ENCODE peak calls at places on chromosomes 12 and 14, in four cellular contexts. F is suprapubic skin, H is stomach, W is upper lobe of left lung. Q is an unnamed sample.

GRCh38 chr14:103551338-103551762 is 11.1 kb downstream of the BAG5 start:
- DNase-seq in F (peak; percentile 84), H (no peak), W (peak; percentile 79), Q (no peak)

GRCh38 chr12:93361159-93361919 is 16.4 kb upstream of the NUDT4 start:
- DNase-seq in F (no peak), H (no peak), W (no peak), Q (no peak)

GRCh38 chr12:69972136-69972535 is 147.1 kb downstream of the MYRFL start:
- DNase-seq in F (no peak), H (no peak), W (no peak), Q (no peak)

GRCh38 chr14:88614218-88614907 is 51.5 kb downstream of the ZC3H14 start:
- DNase-seq in F (no peak), H (no peak), W (no peak), Q (no peak)

GRCh38 chr12:27491226-27491625 is 32.8 kb upstream of the PPFIBP1 start:
- DNase-seq in F (no peak), H (no peak), W (no peak), Q (no peak)

GRCh38 chr12:109069307-109070231 is 17.2 kb downstream of the USP30 start:
- DNase-seq in F (no peak), H (no peak), W (peak; percentile 26), Q (no peak)

GRCh38 chr12:30746190-30746589 is 8.6 kb downstream of the CAPRIN2 start:
- DNase-seq in F (no peak), H (no peak), W (no peak), Q (no peak)

GRCh38 chr12:30613119-30613830 is 82.4 kb downstream of the IPO8 start:
- DNase-seq in F (no peak), H (no peak), W (no peak), Q (no peak)

GRCh38 chr14:95386536-95386935 is 66.8 kb upstream of the CLMN start:
- DNase-seq in F (peak; percentile 53), H (no peak), W (no peak), Q (no peak)

GRCh38 chr12:90102957-90103652 is 394.5 kb upstream of the ATP2B1 start:
- DNase-seq in F (no peak), H (no peak), W (no peak), Q (no peak)

GRCh38 chr14:68692916-68693771 is 99.7 kb downstream of the ZFP36L1 start:
- DNase-seq in F (no peak), H (no peak), W (no peak), Q (no peak)

GRCh38 chr12:71538807-71539206 is 99.2 kb downstream of the LGR5 start:
- DNase-seq in F (no peak), H (no peak), W (no peak), Q (no peak)

GRCh38 chr14:105322791-105323556 is 8.4 kb downstream of the PACS2 start:
- DNase-seq in F (no peak), H (no peak), W (peak; percentile 51), Q (no peak)

GRCh38 chr12:111753144-111753881 is 13.4 kb upstream of the ALDH2 start:
- DNase-seq in F (no peak), H (peak; percentile 67), W (peak; percentile 88), Q (no peak)

GRCh38 chr12:65612440-65612839 is 211.8 kb upstream of the HMGA2 start:
- DNase-seq in F (no peak), H (no peak), W (no peak), Q (no peak)

GRCh38 chr12:58314610-58315009 is 373.2 kb downstream of the ATP23 start:
- DNase-seq in F (no peak), H (no peak), W (no peak), Q (no peak)

GRCh38 chr12:116562090-116562489 is 2.9 kb downstream of the MAP1LC3B2 start:
- DNase-seq in F (no peak), H (no peak), W (no peak), Q (no peak)

GRCh38 chr12:42589465-42590323 is at the start of gene PRICKLE1:
- DNase-seq in F (no peak), H (peak; percentile 47), W (peak; percentile 92), Q (no peak)

GRCh38 chr12:111088409-111088808 is 168.0 kb upstream of the MYL2 start:
- DNase-seq in F (no peak), H (no peak), W (no peak), Q (no peak)

GRCh38 chr14:100293497-100294212 is 12.6 kb downstream of the SLC25A29 start:
- DNase-seq in F (peak; percentile 58), H (no peak), W (no peak), Q (no peak)

GRCh38 chr14:95515523-95516517 is 630 bp downstream of the SYNE3 start:
- DNase-seq in F (peak; percentile 90), H (peak; percentile 78), W (peak; percentile 94), Q (no peak)

GRCh38 chr14:75282166-75282547 is 3.5 kb downstream of the FOS start:
- DNase-seq in F (no peak), H (no peak), W (no peak), Q (no peak)

GRCh38 chr14:75978249-75978731 is 3.5 kb downstream of the TGFB3 start:
- DNase-seq in F (no peak), H (peak; percentile 38), W (peak; percentile 63), Q (no peak)

GRCh38 chr14:102749833-102750775 is 27.1 kb upstream of the TRAF3 start:
- DNase-seq in F (no peak), H (no peak), W (peak; percentile 63), Q (no peak)

GRCh38 chr14:74240794-74241610 is 1.8 kb downstream of the VSX2 start:
- DNase-seq in F (no peak), H (no peak), W (peak; percentile 85), Q (no peak)

GRCh38 chr14:74237441-74237840 is 1.8 kb upstream of the VSX2 start:
- DNase-seq in F (no peak), H (no peak), W (no peak), Q (no peak)

GRCh38 chr14:74241611-74242005 is 2.4 kb downstream of the VSX2 start:
- DNase-seq in F (no peak), H (no peak), W (no peak), Q (no peak)

GRCh38 chr14:74239848-74240793 is 872 bp downstream of the VSX2 start:
- DNase-seq in F (no peak), H (no peak), W (peak; percentile 80), Q (no peak)

DNA sequence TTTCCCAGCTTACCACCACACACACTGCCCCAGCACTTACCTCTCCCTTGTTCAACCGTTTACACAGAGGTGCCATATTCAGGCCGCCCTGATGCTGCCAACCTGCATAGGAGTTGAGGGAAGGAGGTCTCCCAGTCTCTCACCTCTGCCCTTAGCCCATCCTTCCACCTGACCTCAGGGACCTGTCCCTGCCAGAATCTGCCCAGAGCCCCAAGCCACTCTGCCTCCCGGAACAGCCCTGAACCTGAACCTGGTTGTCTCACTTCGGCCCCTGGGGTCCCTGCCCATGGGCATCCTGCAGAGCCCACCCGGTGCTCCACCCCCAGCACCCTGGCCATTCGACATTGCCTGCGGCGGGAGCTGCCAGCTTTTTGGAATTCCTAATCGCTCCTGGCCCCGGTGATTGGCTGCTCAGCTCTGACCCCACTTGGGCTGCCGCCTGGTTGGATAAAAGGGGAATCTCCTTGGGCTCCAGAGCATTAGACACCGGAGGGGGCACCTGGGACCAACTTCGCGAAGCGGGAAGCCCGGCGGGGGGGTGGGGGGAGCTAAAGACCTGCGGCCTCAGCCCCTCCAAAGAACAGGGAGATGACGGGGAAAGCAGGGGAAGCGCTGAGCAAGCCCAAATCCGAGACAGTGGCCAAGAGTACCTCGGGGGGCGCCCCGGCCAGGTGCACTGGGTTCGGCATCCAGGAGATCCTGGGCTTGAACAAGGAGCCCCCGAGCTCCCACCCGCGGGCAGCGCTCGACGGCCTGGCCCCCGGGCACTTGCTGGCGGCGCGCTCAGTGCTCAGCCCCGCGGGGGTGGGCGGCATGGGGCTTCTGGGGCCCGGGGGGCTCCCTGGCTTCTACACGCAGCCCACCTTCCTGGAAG is at the start of gene VSX2:
- DNase-seq in F (no peak), H (no peak), W (peak; percentile 76), Q (no peak)
- H3K27me3 ChIP-seq in F (peaks cover 76% of the 10 kb centered on the region), H (peaks cover 67% of the 10 kb centered on the region), W (no peaks in the 10 kb centered on the region), Q (peaks cover 36% of the 10 kb centered on the region)

DNA sequence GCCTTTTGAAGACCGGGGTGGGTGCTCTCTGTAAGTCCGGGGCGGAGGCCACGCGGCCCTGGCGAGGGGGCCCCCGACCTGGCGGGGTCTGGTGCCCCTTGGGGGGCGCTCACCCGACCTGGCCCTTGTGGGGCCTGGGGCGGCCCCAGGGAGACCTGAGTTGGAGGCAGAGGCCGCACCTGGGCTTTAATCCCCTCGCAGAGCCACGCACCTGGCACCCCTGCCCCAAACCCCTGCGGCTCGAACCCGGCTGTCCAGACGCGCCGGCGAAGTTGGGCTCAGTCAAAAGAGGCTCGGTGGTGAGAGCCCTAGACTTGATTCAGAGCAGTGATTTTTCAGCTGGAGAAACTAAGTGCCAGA is 267 bp downstream of the CFAP251 start:
- DNase-seq in F (no peak), H (no peak), W (no peak), Q (no peak)
- H3K4me3 ChIP-seq in F (peak overlapping the region; percentile 43), H (peak overlapping the region; percentile 56), W (peak overlapping the region; percentile 53), Q (peak overlapping the region; percentile 70)

GRCh38 chr14:24298892-24299254 is 707 bp downstream of the DHRS1 start:
- DNase-seq in F (no peak), H (no peak), W (no peak), Q (no peak)

GRCh38 chr14:24297190-24297964 is 2.2 kb downstream of the DHRS1 start:
- DNase-seq in F (no peak), H (no peak), W (no peak), Q (no peak)

GRCh38 chr14:24293525-24293924 is 6.1 kb downstream of the DHRS1 start:
- DNase-seq in F (no peak), H (no peak), W (no peak), Q (no peak)

GRCh38 chr14:24299255-24300191 is at the start of the genes DHRS1 and NOP9:
- DNase-seq in F (peak; percentile 96), H (peak; percentile 96), W (peak; percentile 99), Q (peak; percentile 69)

DNA sequence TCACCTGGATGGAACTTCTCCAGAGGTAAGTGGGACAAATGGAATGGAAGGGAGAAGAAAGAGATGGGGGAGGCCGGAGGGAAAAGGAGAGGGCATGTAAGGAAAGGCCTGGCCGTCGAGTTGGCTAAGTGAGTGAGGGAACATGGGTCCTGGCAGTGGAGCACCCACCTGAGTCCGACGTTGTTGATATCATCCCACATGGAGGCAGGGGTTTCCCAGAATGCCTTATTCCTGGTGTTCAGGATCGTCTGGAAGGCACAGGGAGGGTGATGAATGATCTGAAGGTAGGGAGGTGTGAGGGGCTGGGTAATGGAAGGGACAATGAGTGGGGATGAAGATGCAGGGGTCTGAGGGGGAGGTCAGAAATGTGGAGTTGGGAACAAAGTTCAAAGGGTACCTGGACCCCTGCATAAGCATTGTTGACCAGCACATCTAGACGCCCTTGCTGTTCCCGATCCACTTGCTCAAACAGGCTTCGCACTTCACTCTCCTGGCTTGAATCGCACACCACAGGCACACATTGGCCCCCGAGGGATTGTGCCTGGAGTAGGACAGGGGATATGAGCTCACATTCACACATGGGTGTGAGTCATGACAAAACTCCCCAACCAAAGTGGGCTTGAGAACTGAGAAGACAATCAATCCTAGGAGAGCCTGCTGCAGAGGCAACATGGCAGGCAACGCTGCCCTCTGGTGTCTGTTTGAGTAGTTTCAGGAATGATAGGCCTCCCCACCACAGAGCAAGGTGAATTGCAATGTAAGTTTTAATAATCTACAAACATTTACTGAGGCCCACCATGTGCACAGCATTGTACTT is 3.0 kb downstream of the DHRS1 start:
- DNase-seq in F (peak; percentile 82), H (peak; percentile 63), W (no peak), Q (peak; percentile 40)
- TF ChIP-seq CTCF in F (peak; percentile 71), H (peak; percentile 40), W (peak; percentile 75), Q (peak; percentile 45)

DNA sequence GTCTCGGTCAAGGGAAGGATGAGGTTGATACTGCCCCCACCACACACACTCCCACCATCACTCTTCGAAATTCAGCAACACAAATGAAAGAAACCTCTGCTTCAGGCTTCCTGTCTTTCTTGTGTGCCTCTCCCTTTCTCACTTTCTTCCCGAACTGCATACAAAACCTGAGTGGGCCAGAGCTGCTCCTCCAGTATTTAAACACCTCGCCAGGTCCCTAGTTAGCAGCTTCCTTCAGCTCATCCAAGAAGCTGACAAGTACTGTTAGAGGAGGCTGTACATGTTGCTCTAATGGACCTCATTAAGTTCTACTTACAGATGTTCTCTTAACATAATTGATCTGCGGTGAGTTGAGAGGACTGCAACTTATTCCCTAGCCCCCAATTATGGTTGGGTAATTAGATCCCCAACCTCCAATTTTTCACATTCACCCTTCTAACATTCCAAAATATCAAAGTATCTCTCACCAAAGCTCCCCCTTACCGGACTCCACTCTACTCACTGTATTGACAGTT is 4.1 kb upstream of the LMO3 start:
- DNase-seq in F (no peak), H (no peak), W (no peak), Q (no peak)
- H3K27me3 ChIP-seq in F (peaks cover 21% of the 10 kb centered on the region), H (peaks cover 12% of the 10 kb centered on the region), W (no peaks in the 10 kb centered on the region), Q (no peaks in the 10 kb centered on the region)

Q was measured in thoracic aorta.